ENCODE peak calls at places on chromosomes 1 and 21, in ten cellular contexts. One of them, this sample, is unnamed.

GRCh38 chr21:39676054-39676771 is 63.5 kb downstream of the B3GALT5 start:
- DNase-seq in NCI-H774: peak
- DNase-seq in KBM-7: no peak
- DNase-seq in ascending aorta: no peak
- DNase-seq in heart right ventricle: peak
- DNase-seq in CD4-positive, CD25-positive, alpha-beta regulatory T cell: no peak
- DNase-seq in AG04449: no peak
- DNase-seq in activated CD8-positive, alpha-beta memory T cell treated with anti-CD3 and anti-CD28 coated beads for 48 hours: no peak
- DNase-seq in ELR: peak
- DNase-seq in HTR-8/SVneo: no peak
- DNase-seq in this sample: no peak

GRCh38 chr1:201214886-201215285 is 24.3 kb downstream of the IGFN1 start:
- DNase-seq in NCI-H774: no peak
- DNase-seq in KBM-7: no peak
- DNase-seq in ascending aorta: no peak
- DNase-seq in heart right ventricle: no peak
- DNase-seq in CD4-positive, CD25-positive, alpha-beta regulatory T cell: no peak
- DNase-seq in AG04449: no peak
- DNase-seq in activated CD8-positive, alpha-beta memory T cell treated with anti-CD3 and anti-CD28 coated beads for 48 hours: no peak
- DNase-seq in ELR: no peak
- DNase-seq in HTR-8/SVneo: no peak
- DNase-seq in this sample: no peak

GRCh38 chr1:176243746-176244145 is 36.7 kb upstream of the COP1 start:
- DNase-seq in NCI-H774: no peak
- DNase-seq in KBM-7: no peak
- DNase-seq in ascending aorta: no peak
- DNase-seq in heart right ventricle: no peak
- DNase-seq in CD4-positive, CD25-positive, alpha-beta regulatory T cell: no peak
- DNase-seq in AG04449: no peak
- DNase-seq in activated CD8-positive, alpha-beta memory T cell treated with anti-CD3 and anti-CD28 coated beads for 48 hours: no peak
- DNase-seq in ELR: peak
- DNase-seq in HTR-8/SVneo: no peak
- DNase-seq in this sample: peak

GRCh38 chr1:25343872-25344271 is 5.7 kb downstream of the TMEM50A start:
- DNase-seq in NCI-H774: no peak
- DNase-seq in KBM-7: no peak
- DNase-seq in ascending aorta: no peak
- DNase-seq in heart right ventricle: no peak
- DNase-seq in CD4-positive, CD25-positive, alpha-beta regulatory T cell: no peak
- DNase-seq in AG04449: peak
- DNase-seq in activated CD8-positive, alpha-beta memory T cell treated with anti-CD3 and anti-CD28 coated beads for 48 hours: no peak
- DNase-seq in ELR: peak
- DNase-seq in HTR-8/SVneo: peak
- DNase-seq in this sample: peak

GRCh38 chr1:180609643-180610555 is 21.9 kb upstream of the XPR1 start:
- DNase-seq in NCI-H774: no peak
- DNase-seq in KBM-7: no peak
- DNase-seq in ascending aorta: no peak
- DNase-seq in heart right ventricle: no peak
- DNase-seq in CD4-positive, CD25-positive, alpha-beta regulatory T cell: no peak
- DNase-seq in AG04449: no peak
- DNase-seq in activated CD8-positive, alpha-beta memory T cell treated with anti-CD3 and anti-CD28 coated beads for 48 hours: no peak
- DNase-seq in ELR: no peak
- DNase-seq in HTR-8/SVneo: no peak
- DNase-seq in this sample: peak

GRCh38 chr1:55045430-55045829 is 6.1 kb downstream of the PCSK9 start:
- DNase-seq in NCI-H774: no peak
- DNase-seq in KBM-7: no peak
- DNase-seq in ascending aorta: no peak
- DNase-seq in heart right ventricle: no peak
- DNase-seq in CD4-positive, CD25-positive, alpha-beta regulatory T cell: no peak
- DNase-seq in AG04449: no peak
- DNase-seq in activated CD8-positive, alpha-beta memory T cell treated with anti-CD3 and anti-CD28 coated beads for 48 hours: no peak
- DNase-seq in ELR: no peak
- DNase-seq in HTR-8/SVneo: no peak
- DNase-seq in this sample: no peak

GRCh38 chr1:158527190-158527815 is 26.9 kb downstream of the OR6Y1 start:
- DNase-seq in NCI-H774: no peak
- DNase-seq in KBM-7: no peak
- DNase-seq in ascending aorta: no peak
- DNase-seq in heart right ventricle: no peak
- DNase-seq in CD4-positive, CD25-positive, alpha-beta regulatory T cell: no peak
- DNase-seq in AG04449: no peak
- DNase-seq in activated CD8-positive, alpha-beta memory T cell treated with anti-CD3 and anti-CD28 coated beads for 48 hours: no peak
- DNase-seq in ELR: peak
- DNase-seq in HTR-8/SVneo: no peak
- DNase-seq in this sample: no peak

GRCh38 chr1:61388586-61388985 is 306.2 kb downstream of the NFIA start:
- DNase-seq in NCI-H774: no peak
- DNase-seq in KBM-7: no peak
- DNase-seq in ascending aorta: no peak
- DNase-seq in heart right ventricle: no peak
- DNase-seq in CD4-positive, CD25-positive, alpha-beta regulatory T cell: no peak
- DNase-seq in AG04449: peak
- DNase-seq in activated CD8-positive, alpha-beta memory T cell treated with anti-CD3 and anti-CD28 coated beads for 48 hours: no peak
- DNase-seq in ELR: peak
- DNase-seq in HTR-8/SVneo: no peak
- DNase-seq in this sample: peak

GRCh38 chr1:218701131-218701530 is 356.0 kb downstream of the TGFB2 start:
- DNase-seq in NCI-H774: no peak
- DNase-seq in KBM-7: no peak
- DNase-seq in ascending aorta: no peak
- DNase-seq in heart right ventricle: no peak
- DNase-seq in CD4-positive, CD25-positive, alpha-beta regulatory T cell: no peak
- DNase-seq in AG04449: no peak
- DNase-seq in activated CD8-positive, alpha-beta memory T cell treated with anti-CD3 and anti-CD28 coated beads for 48 hours: no peak
- DNase-seq in ELR: no peak
- DNase-seq in HTR-8/SVneo: no peak
- DNase-seq in this sample: no peak

GRCh38 chr1:200653022-200653462 is 16.7 kb downstream of the DDX59 start:
- DNase-seq in NCI-H774: no peak
- DNase-seq in KBM-7: no peak
- DNase-seq in ascending aorta: no peak
- DNase-seq in heart right ventricle: no peak
- DNase-seq in CD4-positive, CD25-positive, alpha-beta regulatory T cell: no peak
- DNase-seq in AG04449: no peak
- DNase-seq in activated CD8-positive, alpha-beta memory T cell treated with anti-CD3 and anti-CD28 coated beads for 48 hours: no peak
- DNase-seq in ELR: no peak
- DNase-seq in HTR-8/SVneo: no peak
- DNase-seq in this sample: no peak

This sample was measured in foreskin fibroblast.